ENCODE peak calls at places on chromosomes 7 and 10, in five cellular contexts. C, V, P, M and F are unnamed samples.

GRCh38 chr7:131284702-131285419 is 42.8 kb upstream of the MKLN1 start:
- DNase-seq in V (peak), C (peak), P (no peak), M (no peak), F (peak)

GRCh38 chr10:117461766-117462423 is 80.7 kb upstream of the EMX2 start:
- DNase-seq in C (peak), M (no peak), P (no peak), V (no peak), F (no peak)

GRCh38 chr10:132774179-132774904 is 11.6 kb downstream of the NKX6-2 start:
- DNase-seq in M (no peak), C (no peak), V (no peak), P (no peak), F (no peak)

GRCh38 chr10:70367195-70367796 is 15.1 kb downstream of the LRRC20 start:
- DNase-seq in V (no peak), M (peak), P (no peak), C (no peak), F (no peak)

GRCh38 chr7:80392229-80393169 is 119.4 kb downstream of the GNAT3 start:
- DNase-seq in P (no peak), V (peak), C (peak), M (no peak), F (no peak)

GRCh38 chr10:92240289-92241157 is 50.4 kb downstream of the CPEB3 start:
- DNase-seq in V (peak), C (peak), P (peak), M (peak), F (peak)

GRCh38 chr7:73851410-73852338 is 9.3 kb upstream of the TMEM270 start:
- DNase-seq in V (no peak), P (peak), C (peak), M (peak), F (no peak)

GRCh38 chr10:71285180-71285545 is 33.9 kb upstream of the SLC29A3 start:
- DNase-seq in C (peak), P (no peak), V (peak), M (no peak), F (peak)

GRCh38 chr7:16564909-16565426 is 38.3 kb downstream of the LRRC72 start:
- DNase-seq in P (no peak), M (no peak), C (peak), V (peak), F (no peak)

GRCh38 chr10:97017474-97017903 is 168.3 kb downstream of the SLIT1 start:
- DNase-seq in V (no peak), P (no peak), C (no peak), M (no peak), F (no peak)

GRCh38 chr7:155972651-155973349 is 160.5 kb upstream of the SHH start:
- DNase-seq in P (no peak), C (no peak), V (no peak), M (no peak), F (peak)

GRCh38 chr10:84179059-84179710 is 5.6 kb downstream of the GPR15LG start:
- DNase-seq in P (no peak), V (no peak), M (no peak), C (no peak), F (no peak)

GRCh38 chr7:36535866-36536664 is 146.4 kb downstream of the ANLN start:
- DNase-seq in V (no peak), P (no peak), C (no peak), M (no peak), F (no peak)